ENCODE peak calls at places on chromosome 15, in eight cellular contexts. G is myocyte; U is activated CD8-positive, alpha-beta memory T cell treated with anti-CD3 and anti-CD28 coated beads, Interleukin-2, amount 50 U/mL, for 4 hours; W is neuronal stem cell; S is HS-5; C is sciatic nerve; I is activated T-helper 2 cell treated with anti-CD3 and anti-CD28 coated beads, Interferon-gamma antibody, Interleukin-2, Interleukin-4, amounts not matched to agents 10 μg/mL and 5 μg/mL and 100 μg/mL, durations not matched to agents 14 hours and 24 hours and 36 hours; T is choroid plexus epithelial cell. D is an unnamed sample.

GRCh38 chr15:55742498-55742926 is 440 bp downstream of the PRTG start:
- DNase-seq in I (peak), S (peak), W (no peak), U (no peak), T (peak), C (peak), G (no peak), D (no peak)

GRCh38 chr15:74179101-74179841 is 5.8 kb downstream of the ISLR start:
- DNase-seq in W (no peak), G (peak), S (peak), C (peak), T (peak), U (no peak), I (no peak), D (peak)

GRCh38 chr15:74200871-74201419 is 1.6 kb downstream of the STRA6 start:
- DNase-seq in T (peak), G (no peak), U (no peak), S (no peak), C (peak), I (no peak), W (no peak), D (no peak)

GRCh38 chr15:70160803-70161565 is 63.3 kb upstream of the TLE3 start:
- DNase-seq in W (no peak), S (no peak), I (no peak), U (peak), G (no peak), C (no peak), T (no peak), D (no peak)

GRCh38 chr15:35992791-35993190 is 446.8 kb upstream of the DPH6 start:
- DNase-seq in T (no peak), W (no peak), I (no peak), G (no peak), S (no peak), U (no peak), C (no peak), D (no peak)

GRCh38 chr15:50059203-50059772 is 59.7 kb downstream of the ATP8B4 start:
- DNase-seq in S (no peak), U (no peak), W (no peak), G (no peak), I (no peak), T (no peak), C (no peak), D (no peak)

GRCh38 chr15:77533530-77533929 is 99.2 kb downstream of the LINGO1 start:
- DNase-seq in T (no peak), G (no peak), W (no peak), C (no peak), U (no peak), S (no peak), I (no peak), D (no peak)

GRCh38 chr15:88636654-88637053 is 2.2 kb upstream of the ISG20 start:
- DNase-seq in T (peak), I (no peak), G (no peak), S (no peak), W (no peak), C (no peak), U (no peak), D (no peak)

GRCh38 chr15:37550360-37551024 is 383.9 kb upstream of the TMCO5A start:
- DNase-seq in C (no peak), I (no peak), U (no peak), T (no peak), G (no peak), W (no peak), S (no peak), D (no peak)

D was measured in suprapubic skin.